ENCODE peak calls at places on chromosomes 1 and 21, in nine cellular contexts. N is HFFc6, T is SK-N-SH, C is pancreas, B is heart right ventricle, L is GM12865, H is transverse colon, E is ascending aorta, M is heart left ventricle. I is an unnamed sample.

GRCh38 chr1:34162852-34163766 is 1.9 kb downstream of the CSMD2 start:
- DNase-seq in H (peak; percentile 25), E (peak; percentile 47), B (peak; percentile 31), L (peak; percentile 64), C (peak; percentile 66), M (peak; percentile 52), T (peak; percentile 89), N (peak; percentile 95), I (peak; percentile 77)

GRCh38 chr1:151981178-151981525 is 12.5 kb downstream of the S100A10 start:
- DNase-seq in N (no peak), H (no peak), C (no peak), B (no peak), L (no peak), M (no peak), T (no peak), E (no peak), I (no peak)

GRCh38 chr1:12080773-12081556 is 17.9 kb downstream of the TNFRSF8 start:
- DNase-seq in L (no peak), N (no peak), T (no peak), E (no peak), C (no peak), M (no peak), B (no peak), H (no peak), I (no peak)

GRCh38 chr1:51729824-51730284 is 113.0 kb downstream of the OSBPL9 start:
- DNase-seq in E (no peak), T (no peak), H (no peak), L (peak; percentile 57), M (peak; percentile 36), B (no peak), N (no peak), C (no peak), I (no peak)

GRCh38 chr1:182317489-182318180 is 74.0 kb downstream of the GLUL start:
- DNase-seq in N (no peak), H (peak; percentile 13), E (no peak), M (no peak), L (no peak), C (peak; percentile 53), T (no peak), B (no peak), I (no peak)

GRCh38 chr1:93779540-93780121 is 98.0 kb upstream of the BCAR3 start:
- DNase-seq in H (no peak), B (no peak), T (no peak), E (no peak), M (no peak), N (peak; percentile 83), L (no peak), C (no peak), I (no peak)

GRCh38 chr1:67515324-67516080 is 85.3 kb upstream of the SERBP1 start:
- DNase-seq in C (no peak), B (no peak), M (no peak), N (no peak), H (no peak), L (no peak), E (no peak), T (no peak), I (no peak)

GRCh38 chr1:193190096-193190744 is 3.8 kb upstream of the B3GALT2 start:
- DNase-seq in B (no peak), L (peak; percentile 13), C (no peak), H (no peak), E (no peak), N (peak; percentile 38), M (no peak), T (no peak), I (no peak)

GRCh38 chr1:30409476-30410152 is 313.8 kb downstream of the MATN1 start:
- DNase-seq in B (no peak), L (no peak), N (no peak), H (no peak), T (no peak), C (no peak), M (peak; percentile 7), E (no peak), I (no peak)

GRCh38 chr1:71521655-71522264 is 440.9 kb upstream of the ZRANB2 start:
- DNase-seq in H (peak; percentile 58), N (peak; percentile 18), L (peak; percentile 34), C (no peak), E (no peak), T (peak; percentile 47), M (peak; percentile 20), B (peak; percentile 24), I (peak; percentile 47)

GRCh38 chr1:173095632-173096031 is 44.9 kb upstream of the TNFSF18 start:
- DNase-seq in E (no peak), N (peak; percentile 87), C (no peak), L (no peak), M (no peak), B (no peak), T (no peak), H (no peak), I (no peak)

GRCh38 chr1:20355828-20356735 is 65.4 kb downstream of the VWA5B1 start:
- DNase-seq in L (no peak), H (peak; percentile 28), B (no peak), T (no peak), C (no peak), N (no peak), M (no peak), E (no peak), I (no peak)

GRCh38 chr1:119773711-119774241 is 5.1 kb upstream of the HMGCS2 start:
- DNase-seq in C (no peak), M (no peak), T (no peak), N (peak; percentile 23), L (no peak), B (no peak), H (no peak), E (no peak), I (no peak)

GRCh38 chr1:166988976-166989515 is at the start of gene MAEL:
- DNase-seq in H (no peak), N (no peak), L (no peak), C (no peak), E (no peak), M (no peak), B (no peak), T (no peak), I (no peak)

GRCh38 chr21:42539931-42540343 is 26.3 kb downstream of the SLC37A1 start:
- DNase-seq in C (no peak), T (no peak), M (no peak), E (no peak), H (no peak), N (no peak), B (no peak), L (no peak), I (peak; percentile 50)

GRCh38 chr21:25929859-25930520 is 195.2 kb downstream of the GABPA start:
- DNase-seq in E (no peak), H (no peak), T (no peak), N (peak; percentile 11), B (no peak), C (no peak), L (no peak), M (no peak), I (no peak)

GRCh38 chr1:6601865-6602668 is 602 bp downstream of the KLHL21 start:
- DNase-seq in E (no peak), M (peak; percentile 52), L (peak; percentile 55), T (peak; percentile 67), C (peak; percentile 66), B (peak; percentile 38), N (no peak), H (peak; percentile 42), I (no peak)

GRCh38 chr21:45709127-45709526 is 65.6 kb downstream of the PCBP3 start:
- DNase-seq in T (no peak), L (no peak), B (no peak), H (no peak), M (no peak), E (no peak), N (no peak), C (no peak), I (no peak)

GRCh38 chr21:43975469-43976098 is 36.5 kb upstream of the TRAPPC10 start:
- DNase-seq in M (peak; percentile 75), L (peak; percentile 86), N (peak; percentile 40), E (no peak), H (peak; percentile 82), C (peak; percentile 56), B (peak; percentile 73), T (peak; percentile 91), I (peak; percentile 84)

GRCh38 chr1:204782118-204782700 is 88.5 kb upstream of the NFASC start:
- DNase-seq in B (no peak), M (no peak), N (peak; percentile 49), H (no peak), L (no peak), E (no peak), T (no peak), C (no peak), I (no peak)

GRCh38 chr1:186139706-186140105 is 235.3 kb downstream of the TPR start:
- DNase-seq in L (no peak), N (peak; percentile 64), H (no peak), B (no peak), C (no peak), M (no peak), T (no peak), E (no peak), I (no peak)
- TF ChIP-seq CTCF in L (no peak), N (no peak), H (no peak), B (no peak), C (no peak), M (no peak), T (no peak), E (no peak), I (no peak)

GRCh38 chr1:45375104-45376090 is 35.2 kb upstream of the MUTYH start:
- DNase-seq in L (peak; percentile 30), E (no peak), N (peak; percentile 23), H (no peak), C (no peak), M (no peak), B (no peak), T (no peak), I (no peak)
- TF ChIP-seq CTCF in L (no peak), E (peak; percentile 30), N (no peak), H (no peak), C (no peak), M (no peak), B (no peak), T (no peak), I (no peak)

GRCh38 chr21:23936224-23936623 is 1671.1 kb downstream of the MRPL39 start:
- DNase-seq in E (no peak), M (no peak), T (peak; percentile 39), B (no peak), L (peak; percentile 12), H (no peak), C (no peak), N (no peak), I (no peak)
- TF ChIP-seq CTCF in E (no peak), M (peak; percentile 35), T (peak; percentile 70), B (no peak), L (peak; percentile 26), H (no peak), C (no peak), N (no peak), I (peak; percentile 27)

DNA sequence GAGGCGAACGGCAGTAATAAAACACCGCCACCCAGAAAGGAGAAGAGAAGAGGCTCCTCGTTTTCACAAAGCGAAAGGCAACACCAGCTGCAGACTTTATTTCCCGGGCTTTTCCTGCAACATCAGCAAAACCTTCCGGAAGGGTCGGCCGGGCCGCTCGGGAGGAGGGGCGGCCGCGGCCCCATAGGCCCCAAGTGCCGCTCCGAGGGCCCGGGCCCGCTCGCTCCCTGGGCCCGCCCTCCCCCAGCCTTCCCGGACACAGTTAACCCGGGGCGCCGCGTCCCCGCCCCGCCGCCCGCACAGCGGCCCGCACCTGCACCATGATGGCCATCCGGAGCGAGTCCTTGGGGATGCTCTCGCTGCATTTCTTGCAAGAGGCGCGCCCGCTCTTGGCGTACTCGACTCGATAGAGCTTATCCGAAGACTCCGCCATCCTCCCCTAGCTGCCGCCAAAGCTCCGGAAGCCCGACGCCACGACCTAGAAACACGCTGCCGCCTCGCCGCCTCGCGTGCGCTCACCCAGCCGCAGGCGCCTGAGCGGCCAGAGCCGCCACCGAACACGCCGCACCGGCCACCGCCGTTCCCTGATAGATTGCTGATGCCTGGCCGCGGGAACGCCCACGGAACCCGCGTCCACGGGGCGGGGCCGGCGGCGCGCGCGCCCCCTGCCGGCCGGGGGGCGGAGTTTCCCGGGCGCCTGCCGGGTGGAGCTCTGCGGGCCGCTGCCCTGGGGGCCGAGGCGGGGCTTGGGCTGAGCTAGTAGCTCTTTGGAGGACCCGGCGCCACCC is at the start of gene PARP1:
- DNase-seq in M (peak; percentile 88), H (peak; percentile 90), T (peak; percentile 99), C (peak; percentile 90), N (peak; percentile 78), L (peak; percentile 96), E (peak; percentile 74), B (peak; percentile 83), I (peak; percentile 86)
- TF ChIP-seq CTCF in M (peak; percentile 89), H (no peak), T (peak; percentile 75), C (peak; percentile 76), N (peak; percentile 96), L (peak; percentile 66), E (peak; percentile 24), B (peak; percentile 78), I (peak; percentile 95)